ENCODE peak calls at places on chromosomes 7 and 10, in six cellular contexts. J, N, B, K, E and G are unnamed samples.

GRCh38 chr10:73871915-73872710 is 2.2 kb downstream of the CAMK2G start:
- DNase-seq in J (no peak), N (no peak), B (peak), K (no peak), E (no peak), G (no peak)

GRCh38 chr7:4242706-4243105 is 439.4 kb upstream of the FOXK1 start:
- DNase-seq in J (no peak), N (no peak), B (no peak), K (no peak), E (no peak), G (no peak)

GRCh38 chr7:132030161-132030568 is 473.7 kb upstream of the PODXL start:
- DNase-seq in J (no peak), N (no peak), B (no peak), K (no peak), E (peak), G (peak)

GRCh38 chr7:36210542-36210941 is 57.5 kb downstream of the EEPD1 start:
- DNase-seq in J (peak), N (no peak), B (no peak), K (no peak), E (no peak), G (no peak)

GRCh38 chr7:27345964-27346363 is 103.4 kb downstream of the EVX1 start:
- DNase-seq in J (no peak), N (no peak), B (no peak), K (no peak), E (no peak), G (no peak)

GRCh38 chr10:45624724-45625123 is 47.8 kb downstream of the ZFAND4 start:
- DNase-seq in J (no peak), N (no peak), B (no peak), K (no peak), E (no peak), G (no peak)

GRCh38 chr7:148898845-148899474 is 14.9 kb upstream of the EZH2 start:
- DNase-seq in J (no peak), N (no peak), B (no peak), K (no peak), E (no peak), G (no peak)

GRCh38 chr7:40733111-40733510 is 598.3 kb downstream of the SUGCT start:
- DNase-seq in J (no peak), N (no peak), B (no peak), K (no peak), E (no peak), G (no peak)

GRCh38 chr10:130301026-130301892 is 165.1 kb downstream of the GLRX3 start:
- DNase-seq in J (no peak), N (no peak), B (peak), K (no peak), E (peak), G (no peak)

GRCh38 chr10:34413214-34413613 is 401.9 kb downstream of the PARD3 start:
- DNase-seq in J (no peak), N (no peak), B (no peak), K (no peak), E (no peak), G (no peak)

GRCh38 chr10:109998513-109998912 is 9.3 kb upstream of the ADD3 start:
- DNase-seq in J (no peak), N (no peak), B (no peak), K (no peak), E (no peak), G (no peak)

GRCh38 chr7:104137971-104138370 is 69.8 kb downstream of the ORC5 start:
- DNase-seq in J (peak), N (no peak), B (peak), K (no peak), E (no peak), G (peak)

GRCh38 chr10:124041684-124042445 is 51.5 kb downstream of the CHST15 start:
- DNase-seq in J (peak), N (no peak), B (peak), K (no peak), E (no peak), G (no peak)

GRCh38 chr7:83509255-83510021 is 139.5 kb downstream of the SEMA3E start:
- DNase-seq in J (no peak), N (no peak), B (no peak), K (no peak), E (no peak), G (no peak)

GRCh38 chr10:24622781-24623301 is 100.8 kb downstream of the ARHGAP21 start:
- DNase-seq in J (peak), N (no peak), B (peak), K (no peak), E (no peak), G (peak)

GRCh38 chr10:100670828-100671479 is 74.4 kb upstream of the PAX2 start:
- DNase-seq in J (no peak), N (peak), B (no peak), K (peak), E (no peak), G (no peak)

GRCh38 chr10:51667992-51668689 is 31.3 kb downstream of the CSTF2T start:
- DNase-seq in J (no peak), N (no peak), B (peak), K (no peak), E (no peak), G (peak)

GRCh38 chr10:21173433-21173963 is 276.4 kb upstream of the NEBL start:
- DNase-seq in J (no peak), N (no peak), B (no peak), K (no peak), E (no peak), G (no peak)

GRCh38 chr10:36030516-36030915 is 388.4 kb upstream of the FZD8 start:
- DNase-seq in J (no peak), N (no peak), B (no peak), K (no peak), E (no peak), G (no peak)

GRCh38 chr7:157097569-157097968 is 41.2 kb upstream of the UBE3C start:
- DNase-seq in J (no peak), N (no peak), B (no peak), K (no peak), E (no peak), G (no peak)

GRCh38 chr7:46881507-46882127 is 700.3 kb downstream of the TNS3 start:
- DNase-seq in J (no peak), N (no peak), B (no peak), K (no peak), E (no peak), G (no peak)

GRCh38 chr10:69449841-69450240 is 1.4 kb upstream of the TSPAN15 start:
- DNase-seq in J (peak), N (peak), B (peak), K (peak), E (peak), G (no peak)

GRCh38 chr10:3265081-3265480 is 92.5 kb upstream of the PITRM1 start:
- DNase-seq in J (peak), N (no peak), B (no peak), K (no peak), E (no peak), G (peak)

GRCh38 chr10:46096426-46096825 is 50.4 kb upstream of the MSMB start:
- DNase-seq in J (peak), N (no peak), B (peak), K (no peak), E (no peak), G (no peak)

GRCh38 chr7:31488562-31489203 is 25.2 kb upstream of the ITPRID1 start:
- DNase-seq in J (peak), N (peak), B (peak), K (peak), E (peak), G (peak)
- TF ChIP-seq CTCF in J (peak), N (peak), B (peak), K (peak), E (peak), G (peak)

DNA sequence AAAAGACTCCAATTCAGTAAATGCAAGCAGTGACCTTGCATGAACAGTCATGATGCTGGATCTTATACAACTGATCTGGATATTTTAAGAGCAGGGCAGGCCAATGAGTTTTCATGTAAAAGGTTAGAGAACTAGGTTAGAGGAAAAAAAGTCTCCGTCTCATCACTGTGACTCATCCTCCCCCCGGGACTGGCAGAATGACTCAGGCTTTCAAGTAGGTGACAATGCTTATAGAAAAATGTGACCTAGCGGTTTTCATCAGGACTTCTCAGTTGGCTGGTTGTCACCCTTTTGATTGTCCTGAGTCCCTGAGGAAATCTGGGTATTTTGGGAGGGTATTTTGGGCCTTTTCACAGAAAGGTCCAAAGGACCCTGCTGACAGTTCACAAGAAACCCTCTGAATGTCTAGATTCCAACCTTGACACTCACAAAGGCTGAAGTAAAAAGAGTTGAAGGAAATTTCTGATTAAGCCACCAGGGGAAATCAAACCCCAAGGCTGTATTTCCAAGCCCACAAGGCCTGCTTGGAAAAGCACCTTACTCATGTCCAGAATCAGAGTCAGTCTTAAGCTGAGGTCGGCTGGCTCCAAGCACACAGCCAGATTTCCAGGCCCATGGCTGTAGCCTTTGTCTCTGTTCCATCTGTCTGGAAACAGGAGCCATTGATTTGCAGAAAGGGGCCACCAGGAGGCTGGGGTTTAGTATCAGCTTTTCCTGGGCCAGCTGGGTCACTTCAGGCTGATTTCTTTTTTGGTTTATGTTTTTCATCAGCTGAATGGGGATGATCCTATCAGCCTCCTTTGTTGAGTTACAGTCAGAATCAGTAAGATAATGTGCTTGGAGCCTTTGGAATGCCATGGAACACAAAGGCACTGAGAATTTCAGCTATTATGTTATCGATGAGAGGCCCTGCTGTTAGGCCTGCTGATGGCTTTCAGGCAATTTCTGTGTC is 226.4 kb upstream of the HABP2 start:
- DNase-seq in J (peak), N (peak), B (peak), K (peak), E (peak), G (peak)
- TF ChIP-seq CTCF in J (peak), N (no peak), B (peak), K (peak), E (no peak), G (peak)

DNA sequence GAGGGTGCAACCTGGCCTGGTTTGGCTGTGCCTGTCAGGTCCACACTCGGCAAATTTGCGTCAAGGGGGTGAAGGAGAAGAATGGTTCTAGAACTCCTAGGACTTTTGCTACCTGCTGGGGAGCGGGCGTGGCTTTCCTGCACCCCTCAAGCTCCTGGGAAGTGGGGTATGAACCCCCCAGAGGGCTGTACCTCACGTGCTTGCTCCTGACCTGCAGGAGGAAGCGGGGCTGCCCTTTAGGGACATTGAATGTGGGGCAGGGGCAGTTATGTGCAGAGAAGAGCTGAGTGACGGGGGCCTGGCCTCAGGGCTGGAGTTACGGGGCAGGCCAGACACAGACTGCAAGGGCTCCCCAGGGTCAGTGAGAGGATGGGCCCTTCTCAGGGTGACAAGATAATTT is 61.4 kb upstream of the GNA12 start:
- DNase-seq in J (no peak), N (no peak), B (no peak), K (no peak), E (no peak), G (no peak)
- TF ChIP-seq CTCF in J (no peak), N (no peak), B (no peak), K (no peak), E (no peak), G (no peak)

DNA sequence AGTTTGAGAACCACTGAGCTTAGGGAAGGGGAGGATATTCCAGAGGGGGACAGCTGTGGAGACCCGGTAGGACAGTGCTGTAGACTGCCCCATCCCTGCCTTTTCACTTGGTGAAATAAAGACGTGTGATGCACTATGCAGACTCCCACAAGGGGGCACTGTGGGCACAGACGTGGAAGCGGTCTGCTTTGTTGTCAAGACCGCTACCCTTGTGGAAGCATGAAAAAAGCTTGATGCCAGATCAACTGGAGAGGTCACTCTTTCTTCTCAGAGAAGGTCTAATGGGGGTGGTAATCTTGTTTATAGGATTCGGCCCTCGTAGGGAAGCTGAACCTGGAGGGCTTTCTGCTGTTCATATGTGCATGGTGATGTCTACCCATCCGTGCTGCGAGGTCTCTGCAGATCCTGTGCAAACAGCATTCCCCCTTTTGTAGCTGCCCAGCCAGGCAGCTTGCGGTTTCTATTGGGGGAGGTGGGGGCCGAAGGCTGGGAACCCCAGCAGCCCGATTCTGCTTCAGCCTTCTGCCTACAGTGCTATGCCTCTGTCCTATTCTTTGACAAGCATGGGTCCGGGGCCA is 13.7 kb downstream of the RPS24 start:
- DNase-seq in J (peak), N (peak), B (peak), K (peak), E (peak), G (peak)
- TF ChIP-seq CTCF in J (peak), N (peak), B (peak), K (peak), E (peak), G (peak)

GRCh38 chr7:96120856-96121255 is 201.0 kb downstream of the SLC25A13 start:
- DNase-seq in J (no peak), N (no peak), B (peak), K (no peak), E (no peak), G (no peak)
- TF ChIP-seq CTCF in J (no peak), N (no peak), B (no peak), K (no peak), E (no peak), G (no peak)

GRCh38 chr7:1555813-1556540 is at the start of gene TMEM184A:
- DNase-seq in J (no peak), N (peak), B (no peak), K (peak), E (no peak), G (no peak)
- TF ChIP-seq CTCF in J (peak), N (peak), B (no peak), K (peak), E (peak), G (no peak)